ENCODE peak calls at places on chromosomes 7 and 10, in four cellular contexts. F is B cell, B is AG10803, C is AG04450. S is an unnamed sample.

GRCh38 chr7:64877714-64878610 is 25.1 kb upstream of the ZNF273 start:
- DNase-seq in B (no peak), C (no peak), F (no peak), S (peak; percentile 30)

GRCh38 chr10:132713421-132714095 is 72.4 kb downstream of the NKX6-2 start:
- DNase-seq in C (no peak), F (no peak), B (no peak), S (no peak)

GRCh38 chr10:26215923-26216576 is 524 bp upstream of the GAD2 start:
- DNase-seq in F (no peak), B (peak; percentile 6), C (no peak), S (peak; percentile 71)

GRCh38 chr10:19638173-19638872 is 177.9 kb upstream of the PLXDC2 start:
- DNase-seq in F (no peak), B (peak; percentile 95), C (peak; percentile 90), S (no peak)

GRCh38 chr7:111893190-111893589 is 313.0 kb downstream of the DOCK4 start:
- DNase-seq in F (no peak), C (no peak), B (no peak), S (no peak)

GRCh38 chr7:92830532-92831110 is 5.8 kb downstream of the CDK6 start:
- DNase-seq in B (no peak), C (no peak), F (no peak), S (no peak)

GRCh38 chr7:371119-371778 is 81.3 kb downstream of the FOXL3 start:
- DNase-seq in B (no peak), C (no peak), F (no peak), S (no peak)

GRCh38 chr10:77680811-77681210 is 43.2 kb upstream of the KCNMA1 start:
- DNase-seq in B (no peak), C (no peak), F (no peak), S (no peak)

GRCh38 chr10:24463683-24464426 is 254.9 kb downstream of the KIAA1217 start:
- DNase-seq in C (peak; percentile 88), F (no peak), B (peak; percentile 93), S (peak; percentile 68)

GRCh38 chr10:63708421-63708820 is 187.2 kb downstream of the REEP3 start:
- DNase-seq in B (no peak), F (no peak), C (no peak), S (no peak)

GRCh38 chr10:11209810-11210141 is 192.1 kb downstream of the CELF2 start:
- DNase-seq in C (no peak), B (no peak), F (no peak), S (no peak)

GRCh38 chr10:129023057-129023456 is 444.0 kb upstream of the MGMT start:
- DNase-seq in C (no peak), F (no peak), B (no peak), S (no peak)

GRCh38 chr7:6564091-6564770 is 13.0 kb upstream of the GRID2IP start:
- DNase-seq in C (no peak), F (no peak), B (no peak), S (no peak)

GRCh38 chr10:97684866-97685394 is 2.1 kb downstream of the AVPI1 start:
- DNase-seq in B (no peak), C (no peak), F (no peak), S (no peak)

GRCh38 chr10:46251857-46252847 is 34.6 kb upstream of the ANTXRL start:
- DNase-seq in C (no peak), F (peak; percentile 36), B (no peak), S (no peak)

GRCh38 chr10:89609730-89610393 is 35.2 kb downstream of the PANK1 start:
- DNase-seq in F (no peak), B (no peak), C (no peak), S (peak; percentile 30)

GRCh38 chr7:332646-333398 is 42.9 kb downstream of the FOXL3 start:
- DNase-seq in C (no peak), B (peak; percentile 24), F (peak; percentile 62), S (peak; percentile 94)

GRCh38 chr7:40916811-40917210 is 782.0 kb downstream of the SUGCT start:
- DNase-seq in B (no peak), C (no peak), F (no peak), S (no peak)

GRCh38 chr7:45000096-45001032 is at the start of gene CCM2:
- DNase-seq in C (no peak), F (no peak), B (peak; percentile 58), S (no peak)

GRCh38 chr10:125076891-125077643 is 83.3 kb downstream of the CTBP2 start:
- DNase-seq in F (no peak), B (no peak), C (no peak), S (no peak)

GRCh38 chr10:12960431-12960898 is 41.0 kb downstream of the CCDC3 start:
- DNase-seq in C (no peak), B (no peak), F (no peak), S (no peak)

GRCh38 chr7:95874541-95875265 is 102.3 kb downstream of the DYNC1I1 start:
- DNase-seq in B (no peak), F (no peak), C (no peak), S (no peak)

GRCh38 chr10:79346012-79346340 is 1.3 kb upstream of the PPIF start:
- DNase-seq in F (no peak), C (no peak), B (no peak), S (no peak)

GRCh38 chr7:42175834-42176745 is 60.9 kb downstream of the GLI3 start:
- DNase-seq in C (no peak), F (no peak), B (peak; percentile 42), S (no peak)

GRCh38 chr10:108141064-108141463 is 976.6 kb upstream of the SORCS1 start:
- DNase-seq in F (no peak), C (no peak), B (no peak), S (no peak)

DNA sequence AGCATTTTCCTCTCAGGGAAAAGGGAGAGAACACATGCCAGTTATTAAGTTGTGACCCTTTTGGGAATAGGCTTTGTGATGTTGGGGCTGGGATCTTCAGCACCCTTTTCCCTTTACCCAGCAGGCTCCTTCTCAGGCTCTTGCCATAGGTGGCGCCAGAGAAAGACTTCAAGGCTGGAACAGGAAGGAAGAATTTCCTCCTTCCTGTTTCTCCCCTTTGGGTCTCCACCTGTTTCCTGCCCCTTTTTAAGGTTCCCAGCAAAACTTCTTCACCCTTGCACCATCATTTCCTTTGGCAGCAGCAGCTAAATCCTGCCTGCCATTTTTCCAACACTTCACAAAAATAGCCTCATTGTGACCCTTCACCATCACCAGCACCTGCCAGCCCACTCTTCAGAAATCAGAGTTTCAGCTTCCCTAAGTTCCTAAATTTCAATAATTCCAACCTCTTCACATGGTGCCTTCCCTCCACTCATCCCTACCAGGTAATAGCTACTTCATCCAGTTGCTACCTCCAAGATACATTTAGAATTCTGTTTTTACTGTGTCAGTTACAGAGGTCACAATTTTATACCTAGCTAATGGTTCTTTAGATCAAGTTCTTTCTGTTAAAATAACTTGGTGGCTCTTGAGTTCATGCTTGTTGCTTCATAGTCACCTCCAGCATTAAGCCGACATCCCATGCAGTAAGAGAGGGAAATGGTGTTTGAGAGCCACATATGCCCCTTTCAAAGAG is 22.4 kb upstream of the FOXK1 start:
- DNase-seq in C (no peak), F (no peak), B (no peak), S (peak; percentile 38)
- TF ChIP-seq CTCF in C (no peak), F (no peak), B (no peak), S (peak; percentile 31)

DNA sequence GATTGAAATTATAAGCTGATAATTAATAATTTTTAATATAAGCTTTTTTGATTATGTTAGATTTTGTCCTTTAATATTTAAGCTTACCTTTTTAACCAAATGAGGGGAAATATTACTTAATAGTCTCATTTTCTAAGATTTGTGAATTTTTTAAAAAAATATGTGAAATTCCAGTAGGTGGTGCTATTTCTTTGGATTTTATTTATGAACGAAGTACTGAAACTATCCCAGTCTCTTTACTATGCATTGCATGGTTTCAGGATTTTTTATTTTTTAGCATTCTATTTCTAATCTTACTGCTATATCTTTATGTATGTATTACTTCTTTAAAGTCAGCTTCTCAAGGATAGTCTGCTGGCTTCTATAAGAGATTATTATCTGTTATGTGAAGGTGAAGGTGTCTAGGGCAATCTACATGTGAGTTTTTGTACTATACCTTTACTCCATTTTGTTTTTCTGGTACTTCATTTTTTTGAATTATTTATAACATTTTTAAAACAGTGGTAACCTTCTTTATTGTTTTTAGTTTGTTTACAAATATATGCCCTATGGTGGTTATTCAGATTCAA is 78.3 kb downstream of the ATRNL1 start:
- DNase-seq in F (no peak), B (peak; percentile 12), C (no peak), S (no peak)
- TF ChIP-seq CTCF in F (peak; percentile 55), B (peak; percentile 52), C (peak; percentile 48), S (peak; percentile 51)

GRCh38 chr7:97971990-97972943 is 17.7 kb downstream of the OCM2 start:
- DNase-seq in C (peak; percentile 15), B (peak; percentile 73), F (peak; percentile 84), S (peak; percentile 91)
- TF ChIP-seq CTCF in C (peak; percentile 40), B (peak; percentile 46), F (no peak), S (no peak)

DNA sequence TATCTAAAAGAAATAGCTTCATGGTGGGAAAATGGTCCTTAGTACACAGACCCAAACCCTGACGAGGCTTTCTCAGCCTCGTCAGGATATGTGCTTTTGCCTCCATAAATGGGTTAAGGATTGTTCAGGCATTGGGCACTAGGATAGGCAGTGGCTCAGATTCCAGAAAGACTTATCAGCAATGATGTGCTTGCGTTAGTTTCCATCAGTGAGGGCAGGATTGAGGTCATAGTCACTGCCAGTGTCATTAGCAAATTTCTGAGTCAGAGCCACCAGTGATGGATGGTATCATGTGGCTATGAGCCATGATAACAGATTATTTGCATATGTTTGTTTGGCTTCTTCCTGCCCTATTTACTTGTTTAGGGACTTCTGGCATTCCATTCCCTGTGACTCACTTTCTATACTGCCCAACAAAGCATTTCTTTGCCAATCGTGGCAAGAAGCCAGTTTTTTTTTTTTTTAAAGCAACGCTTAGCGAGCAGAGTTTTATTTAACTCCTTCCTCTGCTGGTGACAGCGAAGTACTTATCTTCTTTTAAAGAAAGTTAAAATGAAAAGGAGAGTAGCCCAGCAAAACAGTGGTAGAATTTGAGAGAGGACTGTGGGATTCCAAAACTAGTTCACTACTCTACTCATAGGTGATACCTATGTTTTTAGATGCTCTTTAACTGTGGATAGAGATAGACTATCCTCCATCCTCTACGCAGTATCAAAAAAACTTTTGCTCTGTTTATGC is 44.4 kb downstream of the MYPN start:
- DNase-seq in B (peak; percentile 99), C (peak; percentile 88), F (no peak), S (peak; percentile 13)
- TF ChIP-seq CTCF in B (no peak), C (no peak), F (no peak), S (no peak)

S was measured in activated CD8-positive, alpha-beta T cell treated with anti-CD3 and anti-CD28 coated beads for 36 hours.